ENCODE peak calls at places on chromosomes 13 and 19, in ten cellular contexts. One of them, this sample, is unnamed.
A peak's percentile ranks its signal among the peaks of the same experiment; 100 is the strongest.

GRCh38 chr19:49889038-49889686 is 7.5 kb downstream of the IL4I1 start:
- DNase-seq in activated naive CD8-positive, alpha-beta T cell treated with anti-CD3 and anti-CD28 coated beads, Interleukin-2, amount 50 U/mL, for 24 hours: no peak
- DNase-seq in heart right ventricle: peak; percentile 4
- DNase-seq in endothelial cell: no peak
- DNase-seq in Caco-2: no peak
- DNase-seq in activated T-cell treated with anti-CD3 and anti-CD28 coated beads, Interleukin-2, amount 50 U/mL, for 4 hours: no peak
- DNase-seq in CD8-positive, alpha-beta T cell: no peak
- DNase-seq in ELR: no peak
- DNase-seq in activated CD4-positive, CD25-positive, alpha-beta regulatory T cell treated with anti-CD3 and anti-CD28 coated beads, Interleukin-2, amount 50 U/mL, for 16 hours: no peak
- DNase-seq in CD14-positive monocyte: no peak
- DNase-seq in this sample: no peak

GRCh38 chr13:46347277-46347676 is 39.8 kb downstream of the RUBCNL start:
- DNase-seq in Caco-2: no peak
- DNase-seq in CD8-positive, alpha-beta T cell: no peak
- DNase-seq in activated naive CD8-positive, alpha-beta T cell treated with anti-CD3 and anti-CD28 coated beads, Interleukin-2, amount 50 U/mL, for 24 hours: no peak
- DNase-seq in CD14-positive monocyte: no peak
- DNase-seq in heart right ventricle: no peak
- DNase-seq in endothelial cell: no peak
- DNase-seq in activated CD4-positive, CD25-positive, alpha-beta regulatory T cell treated with anti-CD3 and anti-CD28 coated beads, Interleukin-2, amount 50 U/mL, for 16 hours: no peak
- DNase-seq in activated T-cell treated with anti-CD3 and anti-CD28 coated beads, Interleukin-2, amount 50 U/mL, for 4 hours: no peak
- DNase-seq in ELR: no peak
- DNase-seq in this sample: no peak

GRCh38 chr19:12365094-12365371 is 450 bp downstream of the ZNF442 start:
- DNase-seq in CD8-positive, alpha-beta T cell: no peak
- DNase-seq in activated CD4-positive, CD25-positive, alpha-beta regulatory T cell treated with anti-CD3 and anti-CD28 coated beads, Interleukin-2, amount 50 U/mL, for 16 hours: no peak
- DNase-seq in ELR: peak; percentile 49
- DNase-seq in activated naive CD8-positive, alpha-beta T cell treated with anti-CD3 and anti-CD28 coated beads, Interleukin-2, amount 50 U/mL, for 24 hours: no peak
- DNase-seq in Caco-2: no peak
- DNase-seq in endothelial cell: no peak
- DNase-seq in CD14-positive monocyte: no peak
- DNase-seq in activated T-cell treated with anti-CD3 and anti-CD28 coated beads, Interleukin-2, amount 50 U/mL, for 4 hours: no peak
- DNase-seq in heart right ventricle: peak; percentile 16
- DNase-seq in this sample: no peak

GRCh38 chr19:38838986-38839761 is 7.6 kb upstream of the ECH1 start:
- DNase-seq in ELR: no peak
- DNase-seq in activated T-cell treated with anti-CD3 and anti-CD28 coated beads, Interleukin-2, amount 50 U/mL, for 4 hours: no peak
- DNase-seq in Caco-2: no peak
- DNase-seq in activated naive CD8-positive, alpha-beta T cell treated with anti-CD3 and anti-CD28 coated beads, Interleukin-2, amount 50 U/mL, for 24 hours: no peak
- DNase-seq in CD8-positive, alpha-beta T cell: no peak
- DNase-seq in CD14-positive monocyte: no peak
- DNase-seq in heart right ventricle: no peak
- DNase-seq in endothelial cell: no peak
- DNase-seq in activated CD4-positive, CD25-positive, alpha-beta regulatory T cell treated with anti-CD3 and anti-CD28 coated beads, Interleukin-2, amount 50 U/mL, for 16 hours: no peak
- DNase-seq in this sample: no peak

GRCh38 chr19:49425922-49426592 is 869 bp downstream of the GFY start:
- DNase-seq in endothelial cell: no peak
- DNase-seq in Caco-2: peak; percentile 81
- DNase-seq in heart right ventricle: no peak
- DNase-seq in CD8-positive, alpha-beta T cell: no peak
- DNase-seq in activated CD4-positive, CD25-positive, alpha-beta regulatory T cell treated with anti-CD3 and anti-CD28 coated beads, Interleukin-2, amount 50 U/mL, for 16 hours: no peak
- DNase-seq in CD14-positive monocyte: no peak
- DNase-seq in activated naive CD8-positive, alpha-beta T cell treated with anti-CD3 and anti-CD28 coated beads, Interleukin-2, amount 50 U/mL, for 24 hours: peak; percentile 54
- DNase-seq in activated T-cell treated with anti-CD3 and anti-CD28 coated beads, Interleukin-2, amount 50 U/mL, for 4 hours: no peak
- DNase-seq in ELR: peak; percentile 15
- DNase-seq in this sample: no peak

GRCh38 chr19:50569938-50570540 is 1.8 kb upstream of the LRRC4B start:
- DNase-seq in activated CD4-positive, CD25-positive, alpha-beta regulatory T cell treated with anti-CD3 and anti-CD28 coated beads, Interleukin-2, amount 50 U/mL, for 16 hours: no peak
- DNase-seq in CD14-positive monocyte: no peak
- DNase-seq in CD8-positive, alpha-beta T cell: no peak
- DNase-seq in activated naive CD8-positive, alpha-beta T cell treated with anti-CD3 and anti-CD28 coated beads, Interleukin-2, amount 50 U/mL, for 24 hours: no peak
- DNase-seq in activated T-cell treated with anti-CD3 and anti-CD28 coated beads, Interleukin-2, amount 50 U/mL, for 4 hours: no peak
- DNase-seq in Caco-2: no peak
- DNase-seq in endothelial cell: no peak
- DNase-seq in ELR: no peak
- DNase-seq in heart right ventricle: no peak
- DNase-seq in this sample: no peak

GRCh38 chr19:41353466-41354342 is at the start of gene TGFB1:
- DNase-seq in activated T-cell treated with anti-CD3 and anti-CD28 coated beads, Interleukin-2, amount 50 U/mL, for 4 hours: peak; percentile 98
- DNase-seq in Caco-2: peak; percentile 87
- DNase-seq in CD14-positive monocyte: peak; percentile 91
- DNase-seq in heart right ventricle: peak; percentile 89
- DNase-seq in activated naive CD8-positive, alpha-beta T cell treated with anti-CD3 and anti-CD28 coated beads, Interleukin-2, amount 50 U/mL, for 24 hours: peak; percentile 94
- DNase-seq in ELR: peak; percentile 87
- DNase-seq in endothelial cell: peak; percentile 85
- DNase-seq in CD8-positive, alpha-beta T cell: peak; percentile 94
- DNase-seq in activated CD4-positive, CD25-positive, alpha-beta regulatory T cell treated with anti-CD3 and anti-CD28 coated beads, Interleukin-2, amount 50 U/mL, for 16 hours: peak; percentile 89
- DNase-seq in this sample: peak; percentile 80

GRCh38 chr13:50410921-50411712 is 395.9 kb downstream of the KCNRG start:
- DNase-seq in activated T-cell treated with anti-CD3 and anti-CD28 coated beads, Interleukin-2, amount 50 U/mL, for 4 hours: no peak
- DNase-seq in endothelial cell: no peak
- DNase-seq in ELR: peak; percentile 90
- DNase-seq in activated naive CD8-positive, alpha-beta T cell treated with anti-CD3 and anti-CD28 coated beads, Interleukin-2, amount 50 U/mL, for 24 hours: peak; percentile 26
- DNase-seq in CD14-positive monocyte: no peak
- DNase-seq in heart right ventricle: no peak
- DNase-seq in CD8-positive, alpha-beta T cell: no peak
- DNase-seq in activated CD4-positive, CD25-positive, alpha-beta regulatory T cell treated with anti-CD3 and anti-CD28 coated beads, Interleukin-2, amount 50 U/mL, for 16 hours: no peak
- DNase-seq in Caco-2: peak; percentile 81
- DNase-seq in this sample: peak; percentile 57

GRCh38 chr13:114015111-114015551 is 41.3 kb upstream of the C13orf46 start:
- DNase-seq in CD14-positive monocyte: no peak
- DNase-seq in activated naive CD8-positive, alpha-beta T cell treated with anti-CD3 and anti-CD28 coated beads, Interleukin-2, amount 50 U/mL, for 24 hours: no peak
- DNase-seq in Caco-2: no peak
- DNase-seq in CD8-positive, alpha-beta T cell: no peak
- DNase-seq in heart right ventricle: no peak
- DNase-seq in endothelial cell: no peak
- DNase-seq in activated CD4-positive, CD25-positive, alpha-beta regulatory T cell treated with anti-CD3 and anti-CD28 coated beads, Interleukin-2, amount 50 U/mL, for 16 hours: no peak
- DNase-seq in activated T-cell treated with anti-CD3 and anti-CD28 coated beads, Interleukin-2, amount 50 U/mL, for 4 hours: no peak
- DNase-seq in ELR: no peak
- DNase-seq in this sample: no peak

GRCh38 chr19:49889687-49890348 is 6.9 kb downstream of the IL4I1 start:
- DNase-seq in CD8-positive, alpha-beta T cell: peak; percentile 64
- DNase-seq in CD14-positive monocyte: peak; percentile 84
- DNase-seq in activated naive CD8-positive, alpha-beta T cell treated with anti-CD3 and anti-CD28 coated beads, Interleukin-2, amount 50 U/mL, for 24 hours: peak; percentile 78
- DNase-seq in heart right ventricle: peak; percentile 69
- DNase-seq in activated CD4-positive, CD25-positive, alpha-beta regulatory T cell treated with anti-CD3 and anti-CD28 coated beads, Interleukin-2, amount 50 U/mL, for 16 hours: peak; percentile 60
- DNase-seq in ELR: no peak
- DNase-seq in Caco-2: peak; percentile 94
- DNase-seq in activated T-cell treated with anti-CD3 and anti-CD28 coated beads, Interleukin-2, amount 50 U/mL, for 4 hours: peak; percentile 71
- DNase-seq in endothelial cell: peak; percentile 78
- DNase-seq in this sample: no peak

GRCh38 chr19:49808762-49809154 is 4.3 kb downstream of the FUZ start:
- DNase-seq in Caco-2: peak; percentile 95
- DNase-seq in heart right ventricle: peak; percentile 95
- DNase-seq in activated naive CD8-positive, alpha-beta T cell treated with anti-CD3 and anti-CD28 coated beads, Interleukin-2, amount 50 U/mL, for 24 hours: peak; percentile 85
- DNase-seq in activated T-cell treated with anti-CD3 and anti-CD28 coated beads, Interleukin-2, amount 50 U/mL, for 4 hours: peak; percentile 85
- DNase-seq in CD8-positive, alpha-beta T cell: peak; percentile 76
- DNase-seq in activated CD4-positive, CD25-positive, alpha-beta regulatory T cell treated with anti-CD3 and anti-CD28 coated beads, Interleukin-2, amount 50 U/mL, for 16 hours: peak; percentile 66
- DNase-seq in ELR: peak; percentile 86
- DNase-seq in endothelial cell: peak; percentile 94
- DNase-seq in CD14-positive monocyte: peak; percentile 89
- DNase-seq in this sample: no peak

GRCh38 chr13:93345061-93345460 is 118.5 kb downstream of the GPC6 start:
- DNase-seq in activated T-cell treated with anti-CD3 and anti-CD28 coated beads, Interleukin-2, amount 50 U/mL, for 4 hours: no peak
- DNase-seq in endothelial cell: no peak
- DNase-seq in Caco-2: no peak
- DNase-seq in activated CD4-positive, CD25-positive, alpha-beta regulatory T cell treated with anti-CD3 and anti-CD28 coated beads, Interleukin-2, amount 50 U/mL, for 16 hours: no peak
- DNase-seq in CD14-positive monocyte: no peak
- DNase-seq in heart right ventricle: no peak
- DNase-seq in activated naive CD8-positive, alpha-beta T cell treated with anti-CD3 and anti-CD28 coated beads, Interleukin-2, amount 50 U/mL, for 24 hours: no peak
- DNase-seq in ELR: no peak
- DNase-seq in CD8-positive, alpha-beta T cell: no peak
- DNase-seq in this sample: no peak

GRCh38 chr19:23415561-23416191 is 20.4 kb upstream of the ZNF91 start:
- DNase-seq in Caco-2: no peak
- DNase-seq in CD8-positive, alpha-beta T cell: no peak
- DNase-seq in CD14-positive monocyte: no peak
- DNase-seq in activated CD4-positive, CD25-positive, alpha-beta regulatory T cell treated with anti-CD3 and anti-CD28 coated beads, Interleukin-2, amount 50 U/mL, for 16 hours: no peak
- DNase-seq in ELR: peak; percentile 73
- DNase-seq in heart right ventricle: peak; percentile 36
- DNase-seq in activated naive CD8-positive, alpha-beta T cell treated with anti-CD3 and anti-CD28 coated beads, Interleukin-2, amount 50 U/mL, for 24 hours: peak; percentile 14
- DNase-seq in endothelial cell: peak; percentile 58
- DNase-seq in activated T-cell treated with anti-CD3 and anti-CD28 coated beads, Interleukin-2, amount 50 U/mL, for 4 hours: no peak
- DNase-seq in this sample: peak; percentile 9

GRCh38 chr19:19423322-19423721 is 17.8 kb downstream of the GATAD2A start:
- DNase-seq in heart right ventricle: no peak
- DNase-seq in activated T-cell treated with anti-CD3 and anti-CD28 coated beads, Interleukin-2, amount 50 U/mL, for 4 hours: no peak
- DNase-seq in Caco-2: no peak
- DNase-seq in CD14-positive monocyte: no peak
- DNase-seq in ELR: no peak
- DNase-seq in CD8-positive, alpha-beta T cell: no peak
- DNase-seq in endothelial cell: no peak
- DNase-seq in activated naive CD8-positive, alpha-beta T cell treated with anti-CD3 and anti-CD28 coated beads, Interleukin-2, amount 50 U/mL, for 24 hours: no peak
- DNase-seq in activated CD4-positive, CD25-positive, alpha-beta regulatory T cell treated with anti-CD3 and anti-CD28 coated beads, Interleukin-2, amount 50 U/mL, for 16 hours: no peak
- DNase-seq in this sample: no peak

GRCh38 chr19:30870861-30871260 is 478.4 kb downstream of the TSHZ3 start:
- DNase-seq in CD8-positive, alpha-beta T cell: no peak
- DNase-seq in ELR: peak; percentile 2
- DNase-seq in activated CD4-positive, CD25-positive, alpha-beta regulatory T cell treated with anti-CD3 and anti-CD28 coated beads, Interleukin-2, amount 50 U/mL, for 16 hours: no peak
- DNase-seq in Caco-2: no peak
- DNase-seq in CD14-positive monocyte: no peak
- DNase-seq in activated T-cell treated with anti-CD3 and anti-CD28 coated beads, Interleukin-2, amount 50 U/mL, for 4 hours: no peak
- DNase-seq in endothelial cell: no peak
- DNase-seq in activated naive CD8-positive, alpha-beta T cell treated with anti-CD3 and anti-CD28 coated beads, Interleukin-2, amount 50 U/mL, for 24 hours: no peak
- DNase-seq in heart right ventricle: no peak
- DNase-seq in this sample: peak; percentile 16

GRCh38 chr19:3695124-3695733 is 5.0 kb downstream of the PIP5K1C start:
- DNase-seq in activated naive CD8-positive, alpha-beta T cell treated with anti-CD3 and anti-CD28 coated beads, Interleukin-2, amount 50 U/mL, for 24 hours: no peak
- DNase-seq in ELR: no peak
- DNase-seq in activated CD4-positive, CD25-positive, alpha-beta regulatory T cell treated with anti-CD3 and anti-CD28 coated beads, Interleukin-2, amount 50 U/mL, for 16 hours: no peak
- DNase-seq in endothelial cell: no peak
- DNase-seq in Caco-2: no peak
- DNase-seq in CD14-positive monocyte: no peak
- DNase-seq in heart right ventricle: no peak
- DNase-seq in activated T-cell treated with anti-CD3 and anti-CD28 coated beads, Interleukin-2, amount 50 U/mL, for 4 hours: no peak
- DNase-seq in CD8-positive, alpha-beta T cell: no peak
- DNase-seq in this sample: no peak

GRCh38 chr13:48037346-48038173 is at the start of gene NUDT15:
- DNase-seq in activated naive CD8-positive, alpha-beta T cell treated with anti-CD3 and anti-CD28 coated beads, Interleukin-2, amount 50 U/mL, for 24 hours: peak; percentile 96
- DNase-seq in CD14-positive monocyte: peak; percentile 89
- DNase-seq in ELR: peak; percentile 97
- DNase-seq in Caco-2: peak; percentile 98
- DNase-seq in endothelial cell: peak; percentile 97
- DNase-seq in activated T-cell treated with anti-CD3 and anti-CD28 coated beads, Interleukin-2, amount 50 U/mL, for 4 hours: peak; percentile 93
- DNase-seq in heart right ventricle: peak; percentile 92
- DNase-seq in activated CD4-positive, CD25-positive, alpha-beta regulatory T cell treated with anti-CD3 and anti-CD28 coated beads, Interleukin-2, amount 50 U/mL, for 16 hours: peak; percentile 93
- DNase-seq in CD8-positive, alpha-beta T cell: peak; percentile 94
- DNase-seq in this sample: peak; percentile 93

GRCh38 chr13:98528663-98529064 is 48.2 kb downstream of the STK24 start:
- DNase-seq in CD8-positive, alpha-beta T cell: no peak
- DNase-seq in heart right ventricle: no peak
- DNase-seq in activated naive CD8-positive, alpha-beta T cell treated with anti-CD3 and anti-CD28 coated beads, Interleukin-2, amount 50 U/mL, for 24 hours: no peak
- DNase-seq in CD14-positive monocyte: no peak
- DNase-seq in ELR: no peak
- DNase-seq in endothelial cell: no peak
- DNase-seq in activated CD4-positive, CD25-positive, alpha-beta regulatory T cell treated with anti-CD3 and anti-CD28 coated beads, Interleukin-2, amount 50 U/mL, for 16 hours: no peak
- DNase-seq in Caco-2: no peak
- DNase-seq in activated T-cell treated with anti-CD3 and anti-CD28 coated beads, Interleukin-2, amount 50 U/mL, for 4 hours: no peak
- DNase-seq in this sample: no peak

GRCh38 chr13:98484289-98485219 is 92.4 kb downstream of the STK24 start:
- DNase-seq in endothelial cell: peak; percentile 38
- DNase-seq in activated T-cell treated with anti-CD3 and anti-CD28 coated beads, Interleukin-2, amount 50 U/mL, for 4 hours: peak; percentile 69
- DNase-seq in CD8-positive, alpha-beta T cell: peak; percentile 34
- DNase-seq in CD14-positive monocyte: peak; percentile 98
- DNase-seq in activated CD4-positive, CD25-positive, alpha-beta regulatory T cell treated with anti-CD3 and anti-CD28 coated beads, Interleukin-2, amount 50 U/mL, for 16 hours: no peak
- DNase-seq in ELR: peak; percentile 99
- DNase-seq in Caco-2: peak; percentile 88
- DNase-seq in activated naive CD8-positive, alpha-beta T cell treated with anti-CD3 and anti-CD28 coated beads, Interleukin-2, amount 50 U/mL, for 24 hours: peak; percentile 65
- DNase-seq in heart right ventricle: peak; percentile 72
- DNase-seq in this sample: peak; percentile 96

GRCh38 chr19:40601061-40601973 is at the start of gene LTBP4:
- DNase-seq in CD8-positive, alpha-beta T cell: no peak
- DNase-seq in heart right ventricle: peak; percentile 75
- DNase-seq in ELR: peak; percentile 60
- DNase-seq in Caco-2: peak; percentile 65
- DNase-seq in activated CD4-positive, CD25-positive, alpha-beta regulatory T cell treated with anti-CD3 and anti-CD28 coated beads, Interleukin-2, amount 50 U/mL, for 16 hours: no peak
- DNase-seq in CD14-positive monocyte: no peak
- DNase-seq in endothelial cell: peak; percentile 40
- DNase-seq in activated T-cell treated with anti-CD3 and anti-CD28 coated beads, Interleukin-2, amount 50 U/mL, for 4 hours: no peak
- DNase-seq in activated naive CD8-positive, alpha-beta T cell treated with anti-CD3 and anti-CD28 coated beads, Interleukin-2, amount 50 U/mL, for 24 hours: no peak
- DNase-seq in this sample: no peak

GRCh38 chr13:90055121-90055520 is 1292.4 kb upstream of the MIR17HG start:
- DNase-seq in heart right ventricle: no peak
- DNase-seq in activated CD4-positive, CD25-positive, alpha-beta regulatory T cell treated with anti-CD3 and anti-CD28 coated beads, Interleukin-2, amount 50 U/mL, for 16 hours: no peak
- DNase-seq in Caco-2: no peak
- DNase-seq in endothelial cell: no peak
- DNase-seq in CD8-positive, alpha-beta T cell: no peak
- DNase-seq in activated T-cell treated with anti-CD3 and anti-CD28 coated beads, Interleukin-2, amount 50 U/mL, for 4 hours: no peak
- DNase-seq in activated naive CD8-positive, alpha-beta T cell treated with anti-CD3 and anti-CD28 coated beads, Interleukin-2, amount 50 U/mL, for 24 hours: no peak
- DNase-seq in CD14-positive monocyte: no peak
- DNase-seq in ELR: peak; percentile 47
- DNase-seq in this sample: peak; percentile 4

GRCh38 chr13:37870895-37871550 is 1.5 kb upstream of the TRPC4 start:
- DNase-seq in activated naive CD8-positive, alpha-beta T cell treated with anti-CD3 and anti-CD28 coated beads, Interleukin-2, amount 50 U/mL, for 24 hours: no peak
- DNase-seq in ELR: peak; percentile 82
- DNase-seq in heart right ventricle: no peak
- DNase-seq in CD8-positive, alpha-beta T cell: no peak
- DNase-seq in activated CD4-positive, CD25-positive, alpha-beta regulatory T cell treated with anti-CD3 and anti-CD28 coated beads, Interleukin-2, amount 50 U/mL, for 16 hours: no peak
- DNase-seq in endothelial cell: no peak
- DNase-seq in Caco-2: no peak
- DNase-seq in CD14-positive monocyte: no peak
- DNase-seq in activated T-cell treated with anti-CD3 and anti-CD28 coated beads, Interleukin-2, amount 50 U/mL, for 4 hours: no peak
- DNase-seq in this sample: peak; percentile 37

GRCh38 chr19:7888826-7889217 is 512 bp downstream of the LRRC8E start:
- DNase-seq in ELR: no peak
- DNase-seq in activated CD4-positive, CD25-positive, alpha-beta regulatory T cell treated with anti-CD3 and anti-CD28 coated beads, Interleukin-2, amount 50 U/mL, for 16 hours: no peak
- DNase-seq in endothelial cell: no peak
- DNase-seq in activated T-cell treated with anti-CD3 and anti-CD28 coated beads, Interleukin-2, amount 50 U/mL, for 4 hours: no peak
- DNase-seq in activated naive CD8-positive, alpha-beta T cell treated with anti-CD3 and anti-CD28 coated beads, Interleukin-2, amount 50 U/mL, for 24 hours: no peak
- DNase-seq in Caco-2: no peak
- DNase-seq in CD14-positive monocyte: no peak
- DNase-seq in heart right ventricle: no peak
- DNase-seq in CD8-positive, alpha-beta T cell: no peak
- DNase-seq in this sample: no peak

GRCh38 chr13:101925731-101926130 is 473.3 kb downstream of the ITGBL1 start:
- DNase-seq in activated T-cell treated with anti-CD3 and anti-CD28 coated beads, Interleukin-2, amount 50 U/mL, for 4 hours: no peak
- DNase-seq in CD8-positive, alpha-beta T cell: no peak
- DNase-seq in CD14-positive monocyte: no peak
- DNase-seq in Caco-2: no peak
- DNase-seq in heart right ventricle: no peak
- DNase-seq in ELR: no peak
- DNase-seq in endothelial cell: no peak
- DNase-seq in activated naive CD8-positive, alpha-beta T cell treated with anti-CD3 and anti-CD28 coated beads, Interleukin-2, amount 50 U/mL, for 24 hours: no peak
- DNase-seq in activated CD4-positive, CD25-positive, alpha-beta regulatory T cell treated with anti-CD3 and anti-CD28 coated beads, Interleukin-2, amount 50 U/mL, for 16 hours: no peak
- DNase-seq in this sample: no peak

This sample was measured in H4.